ENCODE peak calls at places on chromosomes 16 and 17, in four cellular contexts. One of them, this sample, is unnamed.
A peak's percentile ranks its signal among the peaks of the same experiment; 100 is the strongest.

GRCh38 chr17:63966646-63967265 is 6.0 kb downstream of the SCN4A start:
- DNase-seq in CD8-positive, alpha-beta T cell: no peak
- DNase-seq in left ventricle myocardium inferior: no peak
- DNase-seq in ascending aorta: no peak
- DNase-seq in this sample: no peak

GRCh38 chr16:85524630-85525463 is 88.3 kb upstream of the GSE1 start:
- DNase-seq in left ventricle myocardium inferior: no peak
- DNase-seq in CD8-positive, alpha-beta T cell: no peak
- DNase-seq in ascending aorta: peak; percentile 51
- DNase-seq in this sample: no peak

GRCh38 chr16:10520869-10521578 is 59.4 kb downstream of the EMP2 start:
- DNase-seq in left ventricle myocardium inferior: no peak
- DNase-seq in ascending aorta: no peak
- DNase-seq in CD8-positive, alpha-beta T cell: no peak
- DNase-seq in this sample: no peak

GRCh38 chr16:4663756-4664465 is 29.5 kb upstream of the NUDT16L1 start:
- DNase-seq in ascending aorta: peak; percentile 29
- DNase-seq in CD8-positive, alpha-beta T cell: no peak
- DNase-seq in left ventricle myocardium inferior: peak; percentile 53
- DNase-seq in this sample: no peak

GRCh38 chr16:27199747-27200146 is 3.6 kb upstream of the KDM8 start:
- DNase-seq in CD8-positive, alpha-beta T cell: peak; percentile 11
- DNase-seq in left ventricle myocardium inferior: no peak
- DNase-seq in ascending aorta: no peak
- DNase-seq in this sample: no peak

GRCh38 chr17:67700037-67700436 is 17.7 kb upstream of the NOL11 start:
- DNase-seq in CD8-positive, alpha-beta T cell: no peak
- DNase-seq in ascending aorta: no peak
- DNase-seq in left ventricle myocardium inferior: no peak
- DNase-seq in this sample: no peak

GRCh38 chr17:59533694-59534093 is 31.7 kb upstream of the DHX40 start:
- DNase-seq in ascending aorta: no peak
- DNase-seq in left ventricle myocardium inferior: no peak
- DNase-seq in CD8-positive, alpha-beta T cell: no peak
- DNase-seq in this sample: no peak

GRCh38 chr16:23278031-23278430 is 24.1 kb upstream of the SCNN1B start:
- DNase-seq in CD8-positive, alpha-beta T cell: no peak
- DNase-seq in left ventricle myocardium inferior: no peak
- DNase-seq in ascending aorta: no peak
- DNase-seq in this sample: no peak

GRCh38 chr16:79272141-79272577 is 328.4 kb downstream of the MAF start:
- DNase-seq in left ventricle myocardium inferior: no peak
- DNase-seq in CD8-positive, alpha-beta T cell: peak; percentile 16
- DNase-seq in ascending aorta: no peak
- DNase-seq in this sample: no peak

GRCh38 chr17:69141802-69142472 is at the start of gene ABCA6:
- DNase-seq in CD8-positive, alpha-beta T cell: no peak
- DNase-seq in ascending aorta: no peak
- DNase-seq in left ventricle myocardium inferior: no peak
- DNase-seq in this sample: no peak

GRCh38 chr17:38914741-38915638 is 10.4 kb upstream of the LASP1NB start:
- DNase-seq in CD8-positive, alpha-beta T cell: no peak
- DNase-seq in ascending aorta: no peak
- DNase-seq in left ventricle myocardium inferior: no peak
- DNase-seq in this sample: peak; percentile 2

GRCh38 chr16:85800321-85800669 is 800 bp downstream of the COX4I1 start:
- DNase-seq in ascending aorta: no peak
- DNase-seq in CD8-positive, alpha-beta T cell: no peak
- DNase-seq in left ventricle myocardium inferior: no peak
- DNase-seq in this sample: no peak

GRCh38 chr17:78322858-78323455 is 36.9 kb downstream of the SOCS3 start:
- DNase-seq in left ventricle myocardium inferior: peak; percentile 85
- DNase-seq in CD8-positive, alpha-beta T cell: no peak
- DNase-seq in ascending aorta: no peak
- DNase-seq in this sample: no peak
- H3K27ac ChIP-seq in left ventricle myocardium inferior: peak overlapping the region; percentile 92
- H3K27ac ChIP-seq in CD8-positive, alpha-beta T cell: no peak overlapping the region
- H3K27ac ChIP-seq in ascending aorta: peak overlapping the region; percentile 58
- H3K27ac ChIP-seq in this sample: no peak overlapping the region

GRCh38 chr17:2337811-2338657 is 733 bp downstream of the SGSM2 start:
- DNase-seq in left ventricle myocardium inferior: peak; percentile 67
- DNase-seq in CD8-positive, alpha-beta T cell: peak; percentile 22
- DNase-seq in ascending aorta: no peak
- DNase-seq in this sample: peak; percentile 62
- TF ChIP-seq CTCF in left ventricle myocardium inferior: peak; percentile 21
- TF ChIP-seq CTCF in CD8-positive, alpha-beta T cell: no peak
- TF ChIP-seq CTCF in ascending aorta: no peak
- TF ChIP-seq CTCF in this sample: no peak

DNA sequence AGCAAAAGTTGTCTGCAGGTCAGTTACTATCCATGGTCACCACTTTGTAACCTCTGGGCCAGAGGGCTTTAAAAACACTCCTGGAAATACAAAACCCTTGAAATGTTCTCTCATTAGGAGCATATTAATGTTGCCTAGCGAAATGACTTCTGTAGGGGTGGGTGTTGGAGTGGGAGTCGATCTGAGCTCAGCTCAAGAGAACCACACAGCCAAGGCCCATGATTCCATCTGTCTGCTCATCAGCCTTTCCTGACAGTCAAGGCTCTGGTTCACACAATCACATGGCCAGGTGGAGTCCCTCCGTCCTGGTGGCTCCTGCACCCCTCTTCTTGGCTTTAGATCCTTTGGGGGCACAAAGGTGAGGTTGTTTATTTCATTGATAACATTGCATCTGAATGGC is 26.7 kb downstream of the RCVRN start:
- DNase-seq in CD8-positive, alpha-beta T cell: no peak
- DNase-seq in left ventricle myocardium inferior: no peak
- DNase-seq in ascending aorta: no peak
- DNase-seq in this sample: no peak
- H3K4me3 ChIP-seq in CD8-positive, alpha-beta T cell: no peak overlapping the region
- H3K4me3 ChIP-seq in left ventricle myocardium inferior: no peak overlapping the region
- H3K4me3 ChIP-seq in ascending aorta: no peak overlapping the region
- H3K4me3 ChIP-seq in this sample: no peak overlapping the region

GRCh38 chr16:88651989-88652762 is 1.3 kb upstream of the CYBA start:
- DNase-seq in left ventricle myocardium inferior: no peak
- DNase-seq in ascending aorta: no peak
- DNase-seq in CD8-positive, alpha-beta T cell: no peak
- DNase-seq in this sample: no peak

GRCh38 chr16:88649924-88650748 is 717 bp downstream of the CYBA start:
- DNase-seq in CD8-positive, alpha-beta T cell: no peak
- DNase-seq in ascending aorta: no peak
- DNase-seq in left ventricle myocardium inferior: peak; percentile 47
- DNase-seq in this sample: no peak

GRCh38 chr16:88652763-88653065 is 1.9 kb upstream of the CYBA start:
- DNase-seq in ascending aorta: no peak
- DNase-seq in left ventricle myocardium inferior: no peak
- DNase-seq in CD8-positive, alpha-beta T cell: no peak
- DNase-seq in this sample: no peak

GRCh38 chr16:88650749-88651275 is at the start of gene CYBA:
- DNase-seq in ascending aorta: peak; percentile 43
- DNase-seq in left ventricle myocardium inferior: peak; percentile 82
- DNase-seq in CD8-positive, alpha-beta T cell: peak; percentile 79
- DNase-seq in this sample: no peak

DNA sequence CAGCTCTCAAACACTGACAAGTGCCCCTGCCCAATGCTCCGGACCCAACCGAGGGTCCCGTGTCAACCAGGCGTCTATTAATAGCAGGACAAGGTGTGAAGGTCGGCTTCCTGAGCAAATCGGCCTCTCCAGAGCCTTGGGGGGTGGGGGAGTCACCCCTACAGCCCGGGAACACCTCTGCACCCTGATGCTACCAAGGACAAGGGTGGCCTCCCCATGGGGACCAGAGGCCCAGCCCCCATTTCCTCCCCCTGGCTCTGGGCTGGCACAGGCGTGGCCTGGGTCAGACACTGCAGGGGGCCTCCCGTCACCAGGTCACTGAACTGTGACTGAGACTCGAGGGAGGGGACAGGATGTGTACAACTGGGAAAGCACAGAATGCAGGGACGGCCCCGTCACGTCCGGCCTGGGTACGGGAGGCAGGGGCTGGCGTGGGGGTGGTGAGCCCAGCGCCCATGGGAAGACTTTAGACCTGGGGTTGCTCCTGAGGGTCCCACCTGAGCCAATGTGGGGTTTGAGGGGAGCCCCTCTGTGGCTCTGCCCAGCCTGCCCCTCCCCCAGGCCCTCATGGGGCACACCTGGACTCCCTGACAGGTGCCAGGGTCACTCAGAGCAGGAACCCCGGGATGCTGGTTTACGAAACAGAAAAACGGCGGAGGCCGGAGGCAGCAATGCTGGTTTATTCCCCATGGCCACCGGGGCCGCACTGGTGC is 579 bp upstream of the CYBA start:
- DNase-seq in left ventricle myocardium inferior: peak; percentile 48
- DNase-seq in ascending aorta: peak; percentile 50
- DNase-seq in CD8-positive, alpha-beta T cell: peak; percentile 59
- DNase-seq in this sample: no peak
- H3K27ac ChIP-seq in left ventricle myocardium inferior: peak overlapping the region; percentile 84
- H3K27ac ChIP-seq in ascending aorta: peak overlapping the region; percentile 0
- H3K27ac ChIP-seq in CD8-positive, alpha-beta T cell: peak overlapping the region; percentile 94
- H3K27ac ChIP-seq in this sample: peak overlapping the region; percentile 84